ENCODE peak calls at places on chromosomes 11 and 22, in nine cellular contexts. Y is stimulated activated CD4-positive, alpha-beta T cell treated with anti-CD3 and anti-CD28 coated beads, Interleukin-2, amount 100 ng/mL, for 4 hours; A is fibroblast of the conjunctiva; N is HCEC 1CT; H is NCI-H1436; Z is germinal center; F is ascending aorta; R is fibroblast of pulmonary artery; S is SHP77. O is an unnamed sample.

GRCh38 chr11:70087446-70088167 is 9.5 kb downstream of the ANO1 start:
- DNase-seq in Y (no peak), A (no peak), N (no peak), H (no peak), Z (no peak), F (no peak), R (no peak), S (no peak), O (no peak)

GRCh38 chr11:122337241-122338176 is 221.5 kb upstream of the BLID start:
- DNase-seq in Y (no peak), A (no peak), N (no peak), H (no peak), Z (no peak), F (no peak), R (peak; percentile 30), S (no peak), O (no peak)

GRCh38 chr22:42271191-42271813 is 849 bp upstream of the TCF20 start:
- DNase-seq in Y (no peak), A (no peak), N (no peak), H (no peak), Z (no peak), F (no peak), R (no peak), S (no peak), O (no peak)

GRCh38 chr11:121625784-121626506 is 173.2 kb upstream of the SORL1-AS1 start:
- DNase-seq in Y (no peak), A (peak; percentile 60), N (no peak), H (no peak), Z (no peak), F (peak; percentile 74), R (peak; percentile 46), S (no peak), O (no peak)

GRCh38 chr11:20529757-20530156 is 69.7 kb upstream of the SLC6A5 start:
- DNase-seq in Y (no peak), A (no peak), N (no peak), H (no peak), Z (no peak), F (no peak), R (no peak), S (no peak), O (no peak)

GRCh38 chr11:73230931-73231330 is 12.8 kb downstream of the P2RY2 start:
- DNase-seq in Y (no peak), A (no peak), N (no peak), H (no peak), Z (no peak), F (peak; percentile 25), R (no peak), S (no peak), O (no peak)

GRCh38 chr11:102230186-102230585 is 87.1 kb upstream of the BIRC3 start:
- DNase-seq in Y (no peak), A (no peak), N (no peak), H (no peak), Z (no peak), F (no peak), R (no peak), S (no peak), O (no peak)

GRCh38 chr11:34308049-34308692 is 49.6 kb downstream of the ABTB2 start:
- DNase-seq in Y (no peak), A (no peak), N (peak; percentile 30), H (no peak), Z (no peak), F (no peak), R (no peak), S (no peak), O (no peak)

GRCh38 chr11:94946812-94947211 is 26.5 kb downstream of the CWC15 start:
- DNase-seq in Y (no peak), A (no peak), N (no peak), H (no peak), Z (no peak), F (no peak), R (no peak), S (no peak), O (no peak)

GRCh38 chr22:40238425-40239344 is 61.0 kb downstream of the TNRC6B start:
- DNase-seq in Y (no peak), A (no peak), N (peak; percentile 76), H (no peak), Z (no peak), F (no peak), R (peak; percentile 88), S (no peak), O (no peak)

GRCh38 chr11:128620306-128621175 is 33.2 kb upstream of the ETS1 start:
- DNase-seq in Y (no peak), A (no peak), N (no peak), H (no peak), Z (no peak), F (no peak), R (peak; percentile 16), S (no peak), O (no peak)

GRCh38 chr22:22981670-22982571 is 88.4 kb upstream of the GNAZ start:
- DNase-seq in Y (no peak), A (no peak), N (no peak), H (no peak), Z (no peak), F (no peak), R (no peak), S (no peak), O (no peak)

GRCh38 chr11:44939673-44940072 is 11.0 kb downstream of the TP53I11 start:
- DNase-seq in Y (no peak), A (no peak), N (no peak), H (no peak), Z (no peak), F (no peak), R (peak; percentile 60), S (no peak), O (no peak)

GRCh38 chr11:2927851-2928604 is 1.2 kb downstream of the PHLDA2 start:
- DNase-seq in Y (no peak), A (no peak), N (no peak), H (no peak), Z (no peak), F (no peak), R (peak; percentile 29), S (no peak), O (no peak)

GRCh38 chr11:38019072-38019775 is 1421.2 kb upstream of the RAG2 start:
- DNase-seq in Y (no peak), A (no peak), N (no peak), H (no peak), Z (no peak), F (no peak), R (peak; percentile 55), S (no peak), O (no peak)

O was measured in thoracic aorta.